ENCODE peak calls at places on chromosomes 2 and 18, in four cellular contexts. T is NCI-H187, V is NCI-H1092, X is RKO. Z is an unnamed sample.
A peak's percentile ranks its signal among the peaks of the same experiment; 100 is the strongest.

GRCh38 chr18:50647237-50647636 is 87.3 kb downstream of the MAPK4 start:
- DNase-seq in T (no peak), V (no peak), X (no peak), Z (no peak)

GRCh38 chr2:151777911-151778310 is 43.6 kb upstream of the NEB start:
- DNase-seq in T (no peak), V (no peak), X (no peak), Z (no peak)

GRCh38 chr2:18490901-18491300 is 69.6 kb downstream of the RDH14 start:
- DNase-seq in T (no peak), V (no peak), X (no peak), Z (no peak)

GRCh38 chr2:98521266-98521665 is 76.6 kb downstream of the INPP4A start:
- DNase-seq in T (no peak), V (no peak), X (no peak), Z (no peak)

GRCh38 chr2:181300600-181301291 is 156.4 kb upstream of the ITGA4 start:
- DNase-seq in T (no peak), V (no peak), X (no peak), Z (no peak)

GRCh38 chr18:45670281-45670962 is 53.6 kb upstream of the SLC14A1 start:
- DNase-seq in T (no peak), V (no peak), X (peak; percentile 28), Z (no peak)

GRCh38 chr2:926259-926780 is 24.3 kb upstream of the SNTG2 start:
- DNase-seq in T (no peak), V (no peak), X (no peak), Z (no peak)

GRCh38 chr2:220744861-220745260 is 827.2 kb downstream of the EPHA4 start:
- DNase-seq in T (no peak), V (no peak), X (no peak), Z (no peak)

GRCh38 chr18:43846302-43846701 is 569.0 kb upstream of the SYT4 start:
- DNase-seq in T (no peak), V (no peak), X (no peak), Z (no peak)

GRCh38 chr2:61834893-61835292 is 19.0 kb downstream of the FAM161A start:
- DNase-seq in T (no peak), V (no peak), X (no peak), Z (no peak)

GRCh38 chr2:238939521-238940403 is 91.9 kb downstream of the TWIST2 start:
- DNase-seq in T (no peak), V (no peak), X (no peak), Z (no peak)

GRCh38 chr2:189802396-189802912 is 18.2 kb downstream of the PMS1 start:
- DNase-seq in T (no peak), V (no peak), X (no peak), Z (no peak)

GRCh38 chr2:174951746-174952145 is 53.4 kb downstream of the CHN1 start:
- DNase-seq in T (no peak), V (no peak), X (no peak), Z (no peak)

GRCh38 chr2:37232131-37232933 is 874 bp downstream of the NDUFAF7 start:
- DNase-seq in T (no peak), V (no peak), X (peak; percentile 52), Z (no peak)

GRCh38 chr2:174247474-174248186 is 702 bp downstream of the OLA1 start:
- DNase-seq in T (no peak), V (no peak), X (peak; percentile 63), Z (no peak)

GRCh38 chr2:237157551-237158102 is 71.9 kb downstream of the COPS8 start:
- DNase-seq in T (no peak), V (peak; percentile 11), X (no peak), Z (no peak)

GRCh38 chr2:45494275-45494977 is 116.6 kb downstream of the SRBD1 start:
- DNase-seq in T (no peak), V (peak; percentile 28), X (peak; percentile 55), Z (peak; percentile 46)

GRCh38 chr2:172623249-172623965 is 67.5 kb downstream of the PDK1 start:
- DNase-seq in T (no peak), V (no peak), X (peak; percentile 13), Z (no peak)

GRCh38 chr2:19046986-19047780 is 311.2 kb downstream of the OSR1 start:
- DNase-seq in T (no peak), V (no peak), X (no peak), Z (no peak)

GRCh38 chr2:36663851-36664715 is 32.4 kb upstream of the VIT start:
- DNase-seq in T (no peak), V (peak; percentile 13), X (peak; percentile 92), Z (peak; percentile 18)

GRCh38 chr2:75606851-75607798 is 39.5 kb upstream of the MRPL19 start:
- DNase-seq in T (no peak), V (no peak), X (no peak), Z (no peak)

GRCh38 chr2:165698621-165698946 is 95.5 kb downstream of the GALNT3 start:
- DNase-seq in T (peak; percentile 29), V (peak; percentile 16), X (peak; percentile 66), Z (peak; percentile 73)

GRCh38 chr2:96526101-96526591 is 10.4 kb upstream of the ARID5A start:
- DNase-seq in T (no peak), V (no peak), X (no peak), Z (no peak)

GRCh38 chr18:51212606-51213005 is 15.1 kb upstream of the MEX3C start:
- DNase-seq in T (no peak), V (no peak), X (no peak), Z (no peak)

GRCh38 chr2:26552641-26553040 is 74.7 kb upstream of the OTOF start:
- DNase-seq in T (no peak), V (no peak), X (no peak), Z (no peak)

GRCh38 chr2:157837851-157838441 is 38.2 kb downstream of the ACVR1 start:
- DNase-seq in T (no peak), V (peak; percentile 67), X (no peak), Z (peak; percentile 38)

GRCh38 chr2:238439093-238439849 is 12.5 kb downstream of the ASB1 start:
- DNase-seq in T (no peak), V (no peak), X (peak; percentile 99), Z (no peak)

GRCh38 chr2:44801289-44801675 is 140.2 kb upstream of the SIX3 start:
- DNase-seq in T (no peak), V (no peak), X (no peak), Z (no peak)

GRCh38 chr18:46301081-46301480 is 196.9 kb downstream of the HAUS1 start:
- DNase-seq in T (no peak), V (no peak), X (no peak), Z (no peak)